ENCODE peak calls at places on chromosome 7, in eight cellular contexts. Z is A673; U is mesendoderm; V is PC-9; C is CD8-positive, alpha-beta T cell; P is H9; S is right atrium auricular region; M is small intestine. N is an unnamed sample.
A peak's percentile ranks its signal among the peaks of the same experiment; 100 is the strongest.

GRCh38 chr7:1105189-1105588 is 17.3 kb downstream of the GPER1 start:
- DNase-seq in Z (no peak), U (no peak), V (no peak), C (no peak), P (no peak), S (no peak), M (no peak), N (no peak)

GRCh38 chr7:154864531-154864908 is 138.4 kb downstream of the PAXIP1 start:
- DNase-seq in Z (no peak), U (no peak), V (no peak), C (no peak), P (no peak), S (no peak), M (no peak), N (no peak)

GRCh38 chr7:15558747-15559146 is 3.1 kb downstream of the AGMO start:
- DNase-seq in Z (no peak), U (peak; percentile 26), V (no peak), C (no peak), P (no peak), S (no peak), M (no peak), N (no peak)

GRCh38 chr7:4561775-4562174 is 120.3 kb upstream of the FOXK1 start:
- DNase-seq in Z (no peak), U (peak; percentile 27), V (no peak), C (no peak), P (peak; percentile 48), S (no peak), M (no peak), N (no peak)

GRCh38 chr7:138838166-138838565 is 40.2 kb upstream of the ATP6V0A4 start:
- DNase-seq in Z (no peak), U (peak; percentile 22), V (no peak), C (no peak), P (no peak), S (no peak), M (no peak), N (no peak)

GRCh38 chr7:100472121-100472851 is 6.7 kb downstream of the TSC22D4 start:
- DNase-seq in Z (peak; percentile 49), U (no peak), V (no peak), C (no peak), P (no peak), S (no peak), M (no peak), N (no peak)

GRCh38 chr7:34160261-34160752 is 255.0 kb downstream of the BMPER start:
- DNase-seq in Z (no peak), U (no peak), V (no peak), C (no peak), P (no peak), S (no peak), M (no peak), N (no peak)

GRCh38 chr7:7795736-7796135 is 77.3 kb upstream of the RPA3 start:
- DNase-seq in Z (no peak), U (peak; percentile 88), V (peak; percentile 74), C (no peak), P (no peak), S (no peak), M (no peak), N (no peak)

GRCh38 chr7:47578581-47579270 is 3.2 kb downstream of the TNS3 start:
- DNase-seq in Z (no peak), U (no peak), V (no peak), C (no peak), P (no peak), S (no peak), M (no peak), N (no peak)

GRCh38 chr7:149559711-149560110 is 62.1 kb upstream of the ZNF746 start:
- DNase-seq in Z (no peak), U (no peak), V (no peak), C (no peak), P (no peak), S (no peak), M (no peak), N (no peak)

GRCh38 chr7:87225696-87226095 is 6.2 kb upstream of the TMEM243 start:
- DNase-seq in Z (no peak), U (no peak), V (no peak), C (no peak), P (no peak), S (no peak), M (no peak), N (no peak)

GRCh38 chr7:122746948-122747347 is 44.2 kb upstream of the RNF148 start:
- DNase-seq in Z (no peak), U (no peak), V (no peak), C (no peak), P (no peak), S (no peak), M (no peak), N (no peak)

GRCh38 chr7:107661081-107661864 is 645 bp downstream of the SLC26A4 start:
- DNase-seq in Z (peak; percentile 46), U (peak; percentile 82), V (peak; percentile 69), C (no peak), P (peak; percentile 76), S (no peak), M (peak; percentile 51), N (peak; percentile 66)

GRCh38 chr7:1945558-1945957 is 275.5 kb downstream of the ELFN1 start:
- DNase-seq in Z (no peak), U (no peak), V (no peak), C (no peak), P (no peak), S (no peak), M (no peak), N (no peak)

GRCh38 chr7:129950191-129950940 is 2.4 kb downstream of the UBE2H start:
- DNase-seq in Z (peak; percentile 51), U (peak; percentile 51), V (no peak), C (no peak), P (no peak), S (no peak), M (no peak), N (no peak)

GRCh38 chr7:90025771-90026170 is 128.5 kb upstream of the STEAP1 start:
- DNase-seq in Z (no peak), U (no peak), V (no peak), C (no peak), P (no peak), S (no peak), M (no peak), N (no peak)

GRCh38 chr7:82507976-82508677 is 64.5 kb upstream of the CACNA2D1 start:
- DNase-seq in Z (no peak), U (no peak), V (peak; percentile 47), C (no peak), P (peak; percentile 66), S (no peak), M (peak; percentile 74), N (no peak)

GRCh38 chr7:5610500-5611186 is 170.8 kb downstream of the RNF216 start:
- DNase-seq in Z (no peak), U (no peak), V (no peak), C (no peak), P (no peak), S (no peak), M (no peak), N (no peak)

GRCh38 chr7:157527235-157527634 is 190.4 kb downstream of the DNAJB6 start:
- DNase-seq in Z (no peak), U (no peak), V (no peak), C (no peak), P (no peak), S (no peak), M (no peak), N (no peak)

GRCh38 chr7:70720191-70720873 is 411.6 kb upstream of the GALNT17 start:
- DNase-seq in Z (no peak), U (peak; percentile 54), V (no peak), C (no peak), P (no peak), S (no peak), M (no peak), N (no peak)

GRCh38 chr7:70723339-70723738 is 408.6 kb upstream of the GALNT17 start:
- DNase-seq in Z (no peak), U (no peak), V (no peak), C (no peak), P (no peak), S (no peak), M (no peak), N (no peak)

GRCh38 chr7:70719120-70719519 is 412.8 kb upstream of the GALNT17 start:
- DNase-seq in Z (no peak), U (no peak), V (no peak), C (no peak), P (no peak), S (no peak), M (no peak), N (no peak)

GRCh38 chr7:70717553-70718248 is 414.2 kb upstream of the GALNT17 start:
- DNase-seq in Z (no peak), U (no peak), V (no peak), C (no peak), P (no peak), S (no peak), M (no peak), N (no peak)

GRCh38 chr7:70721500-70721899 is 410.4 kb upstream of the GALNT17 start:
- DNase-seq in Z (no peak), U (no peak), V (no peak), C (no peak), P (no peak), S (no peak), M (no peak), N (no peak)
- H3K27ac ChIP-seq in Z (no peak overlapping the region), U (no peak overlapping the region), V (no peak overlapping the region), C (no peak overlapping the region), P (no peak overlapping the region), S (no peak overlapping the region), M (no peak overlapping the region), N (no peak overlapping the region)

GRCh38 chr7:150716368-150716767 is at the start of gene GIMAP1:
- DNase-seq in Z (no peak), U (no peak), V (no peak), C (peak; percentile 71), P (no peak), S (peak; percentile 73), M (peak; percentile 55), N (no peak)
- H3K27ac ChIP-seq in Z (no peak within 1 kb of the TSS), U (no peak within 1 kb of the TSS), V (no peak within 1 kb of the TSS), C (peak within 1 kb of the TSS; percentile 73), P (no peak within 1 kb of the TSS), S (peak within 1 kb of the TSS; percentile 65), M (peak within 1 kb of the TSS; percentile 85), N (no peak within 1 kb of the TSS)

GRCh38 chr7:69803699-69804516 is 205.6 kb downstream of the AUTS2 start:
- DNase-seq in Z (no peak), U (no peak), V (no peak), C (no peak), P (no peak), S (no peak), M (no peak), N (no peak)

GRCh38 chr7:69799990-69800389 is 201.7 kb downstream of the AUTS2 start:
- DNase-seq in Z (no peak), U (peak; percentile 36), V (no peak), C (no peak), P (no peak), S (no peak), M (no peak), N (no peak)

GRCh38 chr7:69799048-69799697 is 200.9 kb downstream of the AUTS2 start:
- DNase-seq in Z (no peak), U (no peak), V (no peak), C (no peak), P (no peak), S (no peak), M (no peak), N (no peak)

GRCh38 chr7:69801729-69802688 is 203.7 kb downstream of the AUTS2 start:
- DNase-seq in Z (no peak), U (peak; percentile 95), V (no peak), C (no peak), P (no peak), S (no peak), M (peak; percentile 50), N (no peak)

GRCh38 chr7:69800495-69800894 is 202.2 kb downstream of the AUTS2 start:
- DNase-seq in Z (no peak), U (peak; percentile 97), V (no peak), C (no peak), P (peak; percentile 43), S (no peak), M (peak; percentile 89), N (no peak)
- H3K27ac ChIP-seq in Z (no peak overlapping the region), U (no peak overlapping the region), V (no peak overlapping the region), C (no peak overlapping the region), P (no peak overlapping the region), S (no peak overlapping the region), M (no peak overlapping the region), N (no peak overlapping the region)

GRCh38 chr7:147412109-147412508 is 1178.5 kb upstream of the C7orf33 start:
- DNase-seq in Z (no peak), U (no peak), V (no peak), C (no peak), P (no peak), S (no peak), M (no peak), N (no peak)
- H3K27ac ChIP-seq in Z (no peak overlapping the region), U (no peak overlapping the region), V (no peak overlapping the region), C (no peak overlapping the region), P (no peak overlapping the region), S (no peak overlapping the region), M (no peak overlapping the region), N (no peak overlapping the region)

N was measured in tibial artery.